ENCODE peak calls at places on chromosome 18, in five cellular contexts. One of them, this sample, is unnamed.

GRCh38 chr18:57748770-57749603 is 54.1 kb downstream of the ATP8B1 start:
- ATAC-seq in WTC11: peak; percentile 59
- ATAC-seq in HepG2: peak; percentile 93
- ATAC-seq in right lobe of liver: peak; percentile 86
- ATAC-seq in aorta: no peak
- ATAC-seq in this sample: peak; percentile 82

GRCh38 chr18:48644029-48644428 is 105.2 kb downstream of the CTIF start:
- ATAC-seq in WTC11: no peak
- ATAC-seq in HepG2: no peak
- ATAC-seq in right lobe of liver: peak; percentile 70
- ATAC-seq in aorta: no peak
- ATAC-seq in this sample: no peak

GRCh38 chr18:80201739-80202138 is 45.6 kb downstream of the PARD6G start:
- ATAC-seq in WTC11: no peak
- ATAC-seq in HepG2: no peak
- ATAC-seq in right lobe of liver: peak; percentile 9
- ATAC-seq in aorta: no peak
- ATAC-seq in this sample: no peak

GRCh38 chr18:48674198-48674721 is 135.4 kb downstream of the CTIF start:
- ATAC-seq in WTC11: no peak
- ATAC-seq in HepG2: peak; percentile 33
- ATAC-seq in right lobe of liver: peak; percentile 71
- ATAC-seq in aorta: no peak
- ATAC-seq in this sample: no peak

GRCh38 chr18:27746241-27746640 is 430.7 kb downstream of the CDH2 start:
- ATAC-seq in WTC11: no peak
- ATAC-seq in HepG2: no peak
- ATAC-seq in right lobe of liver: no peak
- ATAC-seq in aorta: no peak
- ATAC-seq in this sample: no peak

GRCh38 chr18:13175754-13176210 is 42.8 kb upstream of the LDLRAD4 start:
- ATAC-seq in WTC11: no peak
- ATAC-seq in HepG2: peak; percentile 87
- ATAC-seq in right lobe of liver: peak; percentile 86
- ATAC-seq in aorta: no peak
- ATAC-seq in this sample: no peak

GRCh38 chr18:49460958-49461601 is 635 bp upstream of the DYM start:
- ATAC-seq in WTC11: no peak
- ATAC-seq in HepG2: no peak
- ATAC-seq in right lobe of liver: peak; percentile 1
- ATAC-seq in aorta: no peak
- ATAC-seq in this sample: no peak

GRCh38 chr18:27713037-27713726 is 463.7 kb downstream of the CDH2 start:
- ATAC-seq in WTC11: peak; percentile 68
- ATAC-seq in HepG2: no peak
- ATAC-seq in right lobe of liver: peak; percentile 61
- ATAC-seq in aorta: no peak
- ATAC-seq in this sample: no peak

GRCh38 chr18:58793361-58793760 is 71.3 kb upstream of the ZNF532 start:
- ATAC-seq in WTC11: no peak
- ATAC-seq in HepG2: no peak
- ATAC-seq in right lobe of liver: no peak
- ATAC-seq in aorta: peak; percentile 62
- ATAC-seq in this sample: peak; percentile 79

GRCh38 chr18:59700535-59700967 is 3.3 kb upstream of the CCBE1 start:
- ATAC-seq in WTC11: no peak
- ATAC-seq in HepG2: no peak
- ATAC-seq in right lobe of liver: no peak
- ATAC-seq in aorta: no peak
- ATAC-seq in this sample: no peak

GRCh38 chr18:4986677-4987076 is 210.4 kb downstream of the AKAIN1 start:
- ATAC-seq in WTC11: no peak
- ATAC-seq in HepG2: no peak
- ATAC-seq in right lobe of liver: no peak
- ATAC-seq in aorta: no peak
- ATAC-seq in this sample: no peak

GRCh38 chr18:74331404-74331803 is 15.8 kb downstream of the C18orf63 start:
- ATAC-seq in WTC11: peak; percentile 81
- ATAC-seq in HepG2: peak; percentile 87
- ATAC-seq in right lobe of liver: peak; percentile 99
- ATAC-seq in aorta: no peak
- ATAC-seq in this sample: no peak

GRCh38 chr18:74682141-74682997 is 84.7 kb downstream of the ZNF407 start:
- ATAC-seq in WTC11: no peak
- ATAC-seq in HepG2: no peak
- ATAC-seq in right lobe of liver: no peak
- ATAC-seq in aorta: no peak
- ATAC-seq in this sample: peak; percentile 47

GRCh38 chr18:9869713-9870430 is 15.9 kb upstream of the TXNDC2 start:
- ATAC-seq in WTC11: no peak
- ATAC-seq in HepG2: peak; percentile 87
- ATAC-seq in right lobe of liver: peak; percentile 59
- ATAC-seq in aorta: peak; percentile 19
- ATAC-seq in this sample: peak; percentile 43

GRCh38 chr18:10379511-10379910 is 74.9 kb upstream of the APCDD1 start:
- ATAC-seq in WTC11: no peak
- ATAC-seq in HepG2: no peak
- ATAC-seq in right lobe of liver: no peak
- ATAC-seq in aorta: no peak
- ATAC-seq in this sample: no peak

GRCh38 chr18:37578182-37578678 is 12.6 kb upstream of the CELF4 start:
- ATAC-seq in WTC11: no peak
- ATAC-seq in HepG2: no peak
- ATAC-seq in right lobe of liver: no peak
- ATAC-seq in aorta: no peak
- ATAC-seq in this sample: no peak

GRCh38 chr18:74314759-74315463 is 728 bp upstream of the C18orf63 start:
- ATAC-seq in WTC11: no peak
- ATAC-seq in HepG2: no peak
- ATAC-seq in right lobe of liver: no peak
- ATAC-seq in aorta: no peak
- ATAC-seq in this sample: no peak

GRCh38 chr18:13437034-13437433 is 218.5 kb downstream of the LDLRAD4 start:
- ATAC-seq in WTC11: no peak
- ATAC-seq in HepG2: no peak
- ATAC-seq in right lobe of liver: no peak
- ATAC-seq in aorta: no peak
- ATAC-seq in this sample: no peak

GRCh38 chr18:61963705-61964104 is 70.9 kb upstream of the RNF152 start:
- ATAC-seq in WTC11: no peak
- ATAC-seq in HepG2: no peak
- ATAC-seq in right lobe of liver: no peak
- ATAC-seq in aorta: peak; percentile 65
- ATAC-seq in this sample: no peak

GRCh38 chr18:23922939-23923338 is 91.6 kb upstream of the TTC39C start:
- ATAC-seq in WTC11: no peak
- ATAC-seq in HepG2: no peak
- ATAC-seq in right lobe of liver: no peak
- ATAC-seq in aorta: no peak
- ATAC-seq in this sample: peak; percentile 7

GRCh38 chr18:77119101-77119850 is 13.3 kb downstream of the MBP start:
- ATAC-seq in WTC11: no peak
- ATAC-seq in HepG2: no peak
- ATAC-seq in right lobe of liver: no peak
- ATAC-seq in aorta: no peak
- ATAC-seq in this sample: no peak

GRCh38 chr18:80179857-80180558 is 67.3 kb downstream of the PARD6G start:
- ATAC-seq in WTC11: no peak
- ATAC-seq in HepG2: no peak
- ATAC-seq in right lobe of liver: no peak
- ATAC-seq in aorta: no peak
- ATAC-seq in this sample: peak; percentile 88